ENCODE peak calls at places on chromosomes 4 and X, in six cellular contexts. W is caudate nucleus, N is Right ventricle myocardium superior, I is SW480, P is putamen, L is WERI-Rb-1. Y is an unnamed sample.

GRCh38 chrX:39814391-39814790 is 283.4 kb downstream of the BCOR start:
- DNase-seq in P (no peak), L (peak), N (no peak), W (no peak), I (peak), Y (no peak)

GRCh38 chr4:42541647-42542046 is 115.3 kb downstream of the ATP8A1 start:
- DNase-seq in N (no peak), W (no peak), L (no peak), P (no peak), I (no peak), Y (no peak)

GRCh38 chr4:146482788-146483187 is 39.0 kb downstream of the SLC10A7 start:
- DNase-seq in I (no peak), W (no peak), P (no peak), N (no peak), L (no peak), Y (no peak)

GRCh38 chrX:19382500-19383145 is 38.9 kb downstream of the PDHA1 start:
- DNase-seq in P (no peak), N (peak), L (peak), W (peak), I (peak), Y (peak)

GRCh38 chr4:174096456-174096855 is 187.0 kb downstream of the FBXO8 start:
- DNase-seq in W (no peak), N (no peak), P (no peak), L (no peak), I (no peak), Y (no peak)

GRCh38 chr4:105520819-105521790 is 31.3 kb upstream of the ARHGEF38 start:
- DNase-seq in W (peak), I (peak), N (no peak), P (peak), L (peak), Y (no peak)

GRCh38 chrX:15563056-15563455 is 37.7 kb downstream of the ACE2 start:
- DNase-seq in I (no peak), W (no peak), L (no peak), P (no peak), N (no peak), Y (no peak)

GRCh38 chrX:19225906-19226305 is 103.6 kb upstream of the ADGRG2 start:
- DNase-seq in L (no peak), P (no peak), W (no peak), N (no peak), I (peak), Y (no peak)

GRCh38 chr4:8461086-8461485 is 20.5 kb downstream of the TRMT44 start:
- DNase-seq in N (no peak), L (no peak), I (no peak), P (no peak), W (no peak), Y (no peak)

GRCh38 chr4:71288875-71289274 is 49.9 kb upstream of the SLC4A4 start:
- DNase-seq in L (no peak), N (no peak), W (no peak), P (no peak), I (no peak), Y (no peak)

GRCh38 chr4:186069734-186070133 is 778 bp downstream of the TLR3 start:
- DNase-seq in N (no peak), W (no peak), I (no peak), L (no peak), P (no peak), Y (no peak)